ENCODE peak calls at places on chromosomes 11 and 22, in four cellular contexts. One of them, this sample, is unnamed.

GRCh38 chr11:108199446-108200321 is 22.8 kb downstream of the NPAT start:
- DNase-seq in H1: no peak
- DNase-seq in IMR-90: peak; percentile 68
- DNase-seq in mesendoderm: peak; percentile 74
- DNase-seq in this sample: no peak

GRCh38 chr11:9550209-9550628 is 23.3 kb upstream of the WEE1 start:
- DNase-seq in H1: peak; percentile 29
- DNase-seq in IMR-90: no peak
- DNase-seq in mesendoderm: peak; percentile 66
- DNase-seq in this sample: no peak

GRCh38 chr11:2263724-2264360 is 6.5 kb downstream of the ASCL2 start:
- DNase-seq in H1: no peak
- DNase-seq in mesendoderm: no peak
- DNase-seq in IMR-90: no peak
- DNase-seq in this sample: no peak

GRCh38 chr22:39498368-39498767 is 3.7 kb upstream of the MIEF1 start:
- DNase-seq in mesendoderm: no peak
- DNase-seq in IMR-90: no peak
- DNase-seq in H1: no peak
- DNase-seq in this sample: no peak

GRCh38 chr11:5809122-5809519 is 397 bp downstream of the OR52N2 start:
- DNase-seq in H1: peak; percentile 47
- DNase-seq in mesendoderm: peak; percentile 5
- DNase-seq in IMR-90: no peak
- DNase-seq in this sample: no peak

GRCh38 chr22:17921871-17922821 is 102.2 kb downstream of the MICAL3 start:
- DNase-seq in mesendoderm: peak; percentile 95
- DNase-seq in H1: peak; percentile 64
- DNase-seq in IMR-90: no peak
- DNase-seq in this sample: peak; percentile 95

GRCh38 chr11:34423300-34423699 is 15.4 kb upstream of the CAT start:
- DNase-seq in mesendoderm: peak; percentile 24
- DNase-seq in IMR-90: no peak
- DNase-seq in H1: no peak
- DNase-seq in this sample: no peak

GRCh38 chr22:38114484-38115398 is 4.3 kb upstream of the BAIAP2L2 start:
- DNase-seq in mesendoderm: peak; percentile 82
- DNase-seq in H1: peak; percentile 99
- DNase-seq in IMR-90: peak; percentile 78
- DNase-seq in this sample: peak; percentile 91

GRCh38 chr22:28938286-28938833 is 55.0 kb downstream of the ZNRF3 start:
- DNase-seq in H1: no peak
- DNase-seq in IMR-90: no peak
- DNase-seq in mesendoderm: peak; percentile 61
- DNase-seq in this sample: no peak

GRCh38 chr11:96014234-96014633 is 90.3 kb upstream of the MTMR2 start:
- DNase-seq in IMR-90: peak; percentile 61
- DNase-seq in mesendoderm: peak; percentile 45
- DNase-seq in H1: no peak
- DNase-seq in this sample: no peak

GRCh38 chr11:62574363-62575057 is 819 bp upstream of the EEF1G start:
- DNase-seq in IMR-90: peak; percentile 29
- DNase-seq in H1: no peak
- DNase-seq in mesendoderm: no peak
- DNase-seq in this sample: no peak

GRCh38 chr11:853682-854448 is 11.2 kb downstream of the TSPAN4 start:
- DNase-seq in IMR-90: no peak
- DNase-seq in H1: no peak
- DNase-seq in mesendoderm: no peak
- DNase-seq in this sample: no peak

GRCh38 chr11:61923166-61924015 is 6.0 kb upstream of the RAB3IL1 start:
- DNase-seq in IMR-90: peak; percentile 63
- DNase-seq in H1: peak; percentile 62
- DNase-seq in mesendoderm: peak; percentile 83
- DNase-seq in this sample: peak; percentile 72

GRCh38 chr11:8262552-8263108 is 1.0 kb downstream of the LMO1 start:
- DNase-seq in mesendoderm: peak; percentile 76
- DNase-seq in IMR-90: peak; percentile 55
- DNase-seq in H1: peak; percentile 82
- DNase-seq in this sample: peak; percentile 74

GRCh38 chr22:45317551-45318167 is 7.9 kb downstream of the FAM118A start:
- DNase-seq in IMR-90: peak; percentile 37
- DNase-seq in H1: peak; percentile 54
- DNase-seq in mesendoderm: peak; percentile 72
- DNase-seq in this sample: peak; percentile 63

GRCh38 chr11:120613264-120614226 is 102.0 kb downstream of the GRIK4 start:
- DNase-seq in IMR-90: no peak
- DNase-seq in mesendoderm: peak; percentile 60
- DNase-seq in H1: no peak
- DNase-seq in this sample: no peak

DNA sequence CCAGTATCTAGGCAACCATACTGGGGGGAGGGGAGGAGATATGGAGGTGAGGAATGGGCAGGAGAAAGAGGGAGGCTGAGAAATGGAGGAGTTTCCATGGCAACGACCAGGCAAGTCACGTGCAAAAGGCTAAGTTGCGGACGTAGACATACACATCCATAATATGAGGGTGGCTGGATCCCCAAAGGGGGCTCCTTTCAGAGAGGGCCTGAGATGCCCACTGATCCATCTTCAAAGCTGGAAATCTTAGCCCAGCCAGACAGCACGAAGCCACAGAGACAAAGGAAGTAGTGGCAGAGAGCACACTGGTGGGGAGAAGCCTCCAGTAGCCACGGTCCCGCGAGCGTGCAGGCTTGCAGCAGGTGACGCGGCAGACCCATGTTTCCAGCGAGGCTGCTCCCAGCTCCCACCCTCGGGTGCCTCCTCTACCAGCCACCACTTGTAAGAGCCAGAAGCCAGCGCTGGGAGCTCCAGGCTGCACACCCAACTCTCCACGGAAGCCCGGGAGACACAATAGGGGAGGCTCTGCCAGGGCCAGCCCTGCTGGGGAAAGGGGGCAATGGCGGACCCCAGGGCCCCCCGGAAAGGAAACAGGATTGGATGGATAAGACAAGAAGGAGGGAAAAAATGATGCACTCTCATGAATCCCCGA is 935 bp downstream of the FXYD6 start:
- DNase-seq in mesendoderm: peak; percentile 77
- DNase-seq in H1: peak; percentile 59
- DNase-seq in IMR-90: no peak
- DNase-seq in this sample: no peak
- H2BK5ac ChIP-seq in mesendoderm: no peak overlapping the region
- H2BK5ac ChIP-seq in H1: no peak overlapping the region
- H2BK5ac ChIP-seq in IMR-90: no peak overlapping the region
- H2BK5ac ChIP-seq in this sample: no peak overlapping the region

GRCh38 chr11:67698247-67698646 is 23.8 kb upstream of the ALDH3B2 start:
- DNase-seq in H1: peak; percentile 44
- DNase-seq in mesendoderm: peak; percentile 49
- DNase-seq in IMR-90: no peak
- DNase-seq in this sample: peak; percentile 49
- H4K5ac ChIP-seq in H1: no peak overlapping the region
- H4K5ac ChIP-seq in mesendoderm: no peak overlapping the region
- H4K5ac ChIP-seq in IMR-90: no peak overlapping the region
- H4K5ac ChIP-seq in this sample: no peak overlapping the region

GRCh38 chr22:22923379-22923778 is 35.8 kb downstream of the IGLL5 start:
- DNase-seq in mesendoderm: no peak
- DNase-seq in H1: no peak
- DNase-seq in IMR-90: no peak
- DNase-seq in this sample: no peak

GRCh38 chr22:22925795-22926358 is 38.3 kb downstream of the IGLL5 start:
- DNase-seq in H1: no peak
- DNase-seq in mesendoderm: no peak
- DNase-seq in IMR-90: no peak
- DNase-seq in this sample: no peak

GRCh38 chr22:22925146-22925794 is 37.7 kb downstream of the IGLL5 start:
- DNase-seq in mesendoderm: no peak
- DNase-seq in H1: no peak
- DNase-seq in IMR-90: no peak
- DNase-seq in this sample: no peak

GRCh38 chr22:22923930-22924329 is 36.3 kb downstream of the IGLL5 start:
- DNase-seq in H1: no peak
- DNase-seq in mesendoderm: no peak
- DNase-seq in IMR-90: no peak
- DNase-seq in this sample: no peak

DNA sequence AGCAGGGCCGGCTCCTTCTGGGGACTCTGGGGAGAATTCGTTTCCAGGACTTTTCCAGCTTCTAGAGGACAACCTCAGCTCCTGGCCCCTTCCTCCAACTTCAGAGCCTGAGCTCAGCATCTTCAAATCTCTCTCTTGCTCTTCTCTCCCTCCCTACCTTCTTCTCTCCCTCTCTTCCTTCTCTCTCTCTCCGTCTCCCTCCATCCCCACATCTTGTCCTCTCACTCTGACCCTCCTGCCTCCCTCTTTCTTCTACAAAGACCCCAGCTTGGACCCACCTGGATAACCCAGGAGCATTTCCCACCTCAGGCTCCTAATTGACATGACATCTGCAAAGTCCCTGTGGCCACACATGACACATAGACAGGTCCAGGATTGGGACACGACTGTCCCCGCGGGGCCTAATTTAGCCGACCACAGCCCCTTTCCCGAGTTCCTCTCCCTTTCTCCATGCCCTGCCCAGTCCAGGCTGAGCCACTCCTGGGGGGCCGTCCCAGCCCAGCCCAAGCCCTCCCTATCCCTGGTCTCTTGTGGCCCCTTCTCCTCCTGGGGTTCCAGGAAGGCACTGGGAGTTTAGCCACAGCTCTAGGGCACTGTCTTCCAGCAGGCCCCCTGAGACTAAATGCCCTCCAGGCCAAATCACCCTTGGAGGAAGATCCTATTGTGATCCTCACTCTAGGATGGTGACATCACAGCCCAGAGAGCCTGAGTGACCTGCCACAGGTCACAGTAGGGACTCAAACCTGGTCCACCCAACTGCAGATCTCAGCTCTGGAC is 36.9 kb downstream of the IGLL5 start:
- DNase-seq in mesendoderm: no peak
- DNase-seq in IMR-90: no peak
- DNase-seq in H1: no peak
- DNase-seq in this sample: no peak
- H2BK5ac ChIP-seq in mesendoderm: no peak overlapping the region
- H2BK5ac ChIP-seq in IMR-90: no peak overlapping the region
- H2BK5ac ChIP-seq in H1: no peak overlapping the region
- H2BK5ac ChIP-seq in this sample: no peak overlapping the region

GRCh38 chr22:48228468-48228867 is 1466.0 kb downstream of the TBC1D22A start:
- DNase-seq in IMR-90: no peak
- DNase-seq in H1: peak; percentile 23
- DNase-seq in mesendoderm: no peak
- DNase-seq in this sample: no peak
- H4K5ac ChIP-seq in IMR-90: no peak overlapping the region
- H4K5ac ChIP-seq in H1: no peak overlapping the region
- H4K5ac ChIP-seq in mesendoderm: no peak overlapping the region
- H4K5ac ChIP-seq in this sample: no peak overlapping the region

DNA sequence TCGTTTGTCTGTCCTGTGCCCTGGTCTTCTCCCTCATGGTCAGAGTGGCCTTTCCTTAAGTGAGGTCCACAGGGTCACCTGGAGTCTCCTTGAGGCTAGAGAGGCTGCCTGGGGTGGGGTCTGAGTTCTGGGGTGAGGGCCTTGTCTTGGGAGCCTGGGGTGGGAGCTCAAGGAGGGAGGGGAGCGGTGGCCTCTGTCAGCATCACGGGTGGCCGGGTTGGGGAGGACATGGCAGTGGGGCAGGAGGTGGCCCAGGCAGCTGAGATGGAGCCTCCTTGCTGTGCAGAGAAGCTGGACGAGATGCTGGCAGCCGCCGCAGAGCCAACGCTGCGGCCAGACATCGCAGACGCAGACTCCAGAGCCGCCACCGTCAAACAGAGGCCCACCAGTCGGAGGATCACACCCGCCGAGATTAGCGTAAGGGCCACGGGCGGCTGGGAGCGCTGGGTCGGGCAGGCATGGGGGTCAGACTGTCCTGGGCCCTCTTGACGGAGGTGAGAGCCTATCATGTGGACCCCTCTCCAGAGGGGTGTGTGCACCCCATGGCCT is 23.3 kb upstream of the ACR start:
- DNase-seq in H1: no peak
- DNase-seq in IMR-90: no peak
- DNase-seq in mesendoderm: no peak
- DNase-seq in this sample: no peak
- H2BK5ac ChIP-seq in H1: no peak overlapping the region
- H2BK5ac ChIP-seq in IMR-90: no peak overlapping the region
- H2BK5ac ChIP-seq in mesendoderm: no peak overlapping the region
- H2BK5ac ChIP-seq in this sample: no peak overlapping the region

GRCh38 chr22:49192180-49192856 is 635.4 kb downstream of the BRD1 start:
- DNase-seq in mesendoderm: no peak
- DNase-seq in IMR-90: no peak
- DNase-seq in H1: no peak
- DNase-seq in this sample: no peak

GRCh38 chr22:49192857-49193250 is 634.8 kb downstream of the BRD1 start:
- DNase-seq in mesendoderm: no peak
- DNase-seq in IMR-90: no peak
- DNase-seq in H1: no peak
- DNase-seq in this sample: no peak

GRCh38 chr22:49191506-49191980 is 636.1 kb downstream of the BRD1 start:
- DNase-seq in mesendoderm: no peak
- DNase-seq in IMR-90: no peak
- DNase-seq in H1: no peak
- DNase-seq in this sample: no peak

GRCh38 chr22:49193901-49194465 is 633.7 kb downstream of the BRD1 start:
- DNase-seq in mesendoderm: no peak
- DNase-seq in IMR-90: no peak
- DNase-seq in H1: no peak
- DNase-seq in this sample: no peak

DNA sequence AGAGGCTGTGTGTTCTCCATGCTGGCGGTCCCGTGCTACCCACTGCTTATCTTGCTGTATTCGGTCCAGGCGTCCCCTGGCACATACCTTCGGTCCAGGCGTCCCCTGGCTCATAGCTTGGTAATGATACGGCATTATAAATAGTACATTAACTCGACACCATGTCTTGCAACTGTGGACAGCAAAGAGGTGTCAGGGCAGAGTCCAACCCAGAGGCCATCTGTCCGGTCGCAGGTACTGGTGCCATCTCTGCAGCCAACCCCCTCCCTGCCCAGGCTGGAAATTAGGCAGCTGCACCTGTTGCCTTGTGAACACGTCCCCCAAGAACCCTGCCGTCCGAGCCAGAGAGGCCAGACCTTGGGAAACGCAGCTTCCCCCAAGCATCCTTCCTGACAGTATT is 634.3 kb downstream of the BRD1 start:
- DNase-seq in IMR-90: no peak
- DNase-seq in mesendoderm: no peak
- DNase-seq in H1: no peak
- DNase-seq in this sample: no peak
- H4K5ac ChIP-seq in IMR-90: no peak overlapping the region
- H4K5ac ChIP-seq in mesendoderm: no peak overlapping the region
- H4K5ac ChIP-seq in H1: no peak overlapping the region
- H4K5ac ChIP-seq in this sample: no peak overlapping the region

DNA sequence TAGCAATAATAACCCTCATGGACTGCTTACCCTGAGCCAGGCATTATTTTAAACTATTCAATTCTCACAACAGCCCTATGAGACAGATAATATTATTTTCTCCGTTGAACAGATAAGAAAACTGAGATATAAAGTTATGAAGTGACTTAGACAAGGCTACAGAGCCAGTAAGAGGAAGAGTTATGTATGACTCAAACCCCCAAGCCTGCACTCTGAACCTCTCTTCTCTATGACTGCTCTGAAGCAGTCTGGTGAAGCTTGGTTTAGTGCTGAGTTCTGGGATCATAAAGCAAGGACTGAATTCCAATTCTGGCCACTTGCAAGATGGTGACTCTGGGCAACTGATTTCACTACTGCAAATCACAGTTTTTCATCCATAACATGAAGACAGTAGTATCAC is 34.5 kb downstream of the TNKS1BP1 start:
- DNase-seq in mesendoderm: no peak
- DNase-seq in IMR-90: peak; percentile 85
- DNase-seq in H1: no peak
- DNase-seq in this sample: no peak
- H2BK5ac ChIP-seq in mesendoderm: no peak overlapping the region
- H2BK5ac ChIP-seq in IMR-90: peak overlapping the region; percentile 68
- H2BK5ac ChIP-seq in H1: no peak overlapping the region
- H2BK5ac ChIP-seq in this sample: no peak overlapping the region

GRCh38 chr22:32806296-32806695 is 4.8 kb downstream of the TIMP3 start:
- DNase-seq in mesendoderm: no peak
- DNase-seq in IMR-90: no peak
- DNase-seq in H1: no peak
- DNase-seq in this sample: no peak
- H4K5ac ChIP-seq in mesendoderm: no peak overlapping the region
- H4K5ac ChIP-seq in IMR-90: no peak overlapping the region
- H4K5ac ChIP-seq in H1: no peak overlapping the region
- H4K5ac ChIP-seq in this sample: no peak overlapping the region

This sample was measured in H9.